ENCODE peak calls at places on chromosomes 12 and 14, in six cellular contexts. Z is CD8-positive, alpha-beta memory T cell; M is A549; T is transverse colon; P is tibial nerve; F is epithelial cell of prostate. G is an unnamed sample.

GRCh38 chr12:123602651-123603195 is 824 bp downstream of the DDX55 start:
- DNase-seq in F (no peak), T (no peak), Z (no peak), P (no peak), M (no peak), G (peak)

GRCh38 chr12:74424778-74425177 is 112.9 kb upstream of the ATXN7L3B start:
- DNase-seq in F (no peak), Z (no peak), M (no peak), P (no peak), T (no peak), G (no peak)

GRCh38 chr12:89756638-89757321 is 48.1 kb upstream of the ATP2B1 start:
- DNase-seq in M (peak), Z (no peak), F (peak), T (no peak), P (peak), G (peak)

GRCh38 chr14:89678715-89679220 is 261.7 kb upstream of the FOXN3 start:
- DNase-seq in P (no peak), M (no peak), Z (no peak), F (no peak), T (no peak), G (no peak)

GRCh38 chr14:90850487-90850886 is 34.3 kb upstream of the TTC7B start:
- DNase-seq in Z (no peak), F (no peak), M (no peak), P (no peak), T (no peak), G (no peak)

GRCh38 chr14:26187996-26188605 is 409.7 kb downstream of the NOVA1 start:
- DNase-seq in M (no peak), P (no peak), F (no peak), Z (no peak), T (no peak), G (no peak)

GRCh38 chr12:123034865-123035264 is 54.4 kb downstream of the ARL6IP4 start:
- DNase-seq in T (no peak), Z (no peak), P (no peak), F (peak), M (peak), G (no peak)

GRCh38 chr14:71290960-71291466 is 383.8 kb downstream of the PCNX1 start:
- DNase-seq in F (peak), M (peak), T (peak), P (no peak), Z (no peak), G (no peak)

GRCh38 chr14:47208434-47208833 is 467.0 kb downstream of the MDGA2 start:
- DNase-seq in T (no peak), Z (no peak), M (no peak), F (no peak), P (no peak), G (no peak)

GRCh38 chr12:51171884-51172514 is 936 bp downstream of the TFCP2 start:
- DNase-seq in T (peak), P (peak), Z (no peak), F (no peak), M (no peak), G (peak)

GRCh38 chr12:29783773-29784666 is at the start of gene TMTC1:
- DNase-seq in T (peak), Z (no peak), M (peak), P (peak), F (no peak), G (no peak)

GRCh38 chr12:10721654-10722501 is 1.2 kb downstream of the YBX3 start:
- DNase-seq in P (peak), Z (peak), T (peak), F (peak), M (peak), G (no peak)

GRCh38 chr14:101711041-101711861 is 50.3 kb upstream of the PPP2R5C start:
- DNase-seq in P (no peak), F (no peak), T (no peak), Z (no peak), M (no peak), G (no peak)

GRCh38 chr12:81530352-81530751 is 228.8 kb downstream of the PPFIA2 start:
- DNase-seq in T (no peak), Z (no peak), F (no peak), P (no peak), M (no peak), G (no peak)

GRCh38 chr12:121767525-121768016 is 25.9 kb downstream of the RHOF start:
- DNase-seq in F (no peak), M (no peak), Z (no peak), T (no peak), P (no peak), G (no peak)

GRCh38 chr12:126482238-126482889 is 1417.1 kb downstream of the AACS start:
- DNase-seq in F (no peak), Z (no peak), P (no peak), M (no peak), T (no peak), G (no peak)
- H3K27ac ChIP-seq in F (no peak), Z (no peak), P (no peak), M (no peak), T (no peak), G (no peak)

GRCh38 chr14:64217318-64217717 is 76.9 kb downstream of the ESR2 start:
- DNase-seq in Z (no peak), M (no peak), T (peak), P (no peak), F (no peak), G (peak)
- H3K27ac ChIP-seq in Z (no peak), M (no peak), T (no peak), P (no peak), F (no peak), G (peak)

DNA sequence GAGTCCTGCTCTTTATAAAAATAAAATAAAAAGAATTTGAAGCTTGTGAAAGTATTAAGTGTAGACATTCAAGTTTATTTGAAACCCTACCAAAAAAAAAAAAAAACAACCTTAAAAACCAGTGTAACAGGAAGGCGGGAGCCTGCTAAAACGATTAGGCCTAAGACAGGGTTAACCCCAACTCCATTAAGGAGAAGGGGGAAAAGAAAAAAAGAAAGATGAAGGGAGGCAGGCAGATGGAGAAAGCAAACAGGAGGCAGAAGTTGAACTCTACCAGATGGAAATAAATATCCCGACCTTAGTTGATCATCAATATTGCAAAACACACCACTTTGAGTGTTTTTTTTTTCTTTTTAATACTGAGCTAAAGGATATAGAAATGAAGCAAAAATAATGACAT is 1.2 kb upstream of the BTG1 start:
- DNase-seq in T (no peak), F (no peak), P (no peak), M (no peak), Z (no peak), G (no peak)
- H3K27ac ChIP-seq in T (peak), F (peak), P (peak), M (peak), Z (peak), G (no peak)

GRCh38 chr14:104504172-104504735 is 75.3 kb upstream of the C14orf180 start:
- DNase-seq in Z (no peak), F (no peak), T (no peak), M (no peak), P (no peak), G (no peak)
- H3K27ac ChIP-seq in Z (no peak), F (no peak), T (no peak), M (no peak), P (no peak), G (no peak)

DNA sequence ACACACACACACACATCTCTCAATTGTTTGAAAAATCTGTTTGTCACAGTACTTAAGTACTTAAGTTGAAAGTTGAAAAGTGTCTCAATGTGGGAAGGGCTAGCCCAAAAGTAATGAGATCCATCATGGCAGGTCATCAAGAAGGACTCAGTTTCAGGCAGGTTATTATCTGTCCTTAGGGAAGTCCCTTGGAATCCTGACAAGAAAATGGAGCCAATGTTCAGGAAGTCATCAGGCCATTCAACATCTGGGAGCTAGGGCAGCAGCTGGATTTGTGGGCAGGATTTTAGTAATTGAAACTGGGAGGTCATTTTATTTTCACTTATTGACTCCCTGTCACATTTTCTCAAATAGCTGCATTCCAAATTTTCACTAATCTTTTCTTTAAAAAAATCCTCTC is 56.1 kb downstream of the MSRB3 start:
- DNase-seq in Z (no peak), F (no peak), P (peak), M (no peak), T (no peak), G (no peak)
- H3K27ac ChIP-seq in Z (no peak), F (no peak), P (no peak), M (no peak), T (peak), G (no peak)